ENCODE peak calls at places on chromosomes 4 and X, in seven cellular contexts. One of them, this sample, is unnamed.

GRCh38 chr4:40414673-40415072 is 79.5 kb downstream of the CHRNA9 start:
- DNase-seq in cerebellar cortex: no peak
- DNase-seq in activated CD4-positive, CD25-positive, alpha-beta regulatory T cell: no peak
- DNase-seq in SW480: no peak
- DNase-seq in fibroblast of lung: no peak
- DNase-seq in pancreas: no peak
- DNase-seq in HTR-8/SVneo: no peak
- DNase-seq in this sample: no peak

GRCh38 chrX:47573334-47574095 is 8.7 kb upstream of the TIMP1 start:
- DNase-seq in cerebellar cortex: no peak
- DNase-seq in activated CD4-positive, CD25-positive, alpha-beta regulatory T cell: no peak
- DNase-seq in SW480: no peak
- DNase-seq in fibroblast of lung: peak; percentile 69
- DNase-seq in pancreas: peak; percentile 34
- DNase-seq in HTR-8/SVneo: no peak
- DNase-seq in this sample: no peak

GRCh38 chr4:140153419-140153743 is 603 bp downstream of the MAML3 start:
- DNase-seq in cerebellar cortex: no peak
- DNase-seq in activated CD4-positive, CD25-positive, alpha-beta regulatory T cell: no peak
- DNase-seq in SW480: no peak
- DNase-seq in fibroblast of lung: no peak
- DNase-seq in pancreas: no peak
- DNase-seq in HTR-8/SVneo: no peak
- DNase-seq in this sample: no peak

GRCh38 chrX:147910607-147911006 is 1.1 kb upstream of the FMR1 start:
- DNase-seq in cerebellar cortex: no peak
- DNase-seq in activated CD4-positive, CD25-positive, alpha-beta regulatory T cell: no peak
- DNase-seq in SW480: no peak
- DNase-seq in fibroblast of lung: no peak
- DNase-seq in pancreas: no peak
- DNase-seq in HTR-8/SVneo: no peak
- DNase-seq in this sample: no peak

GRCh38 chr4:110634320-110635154 is 11.7 kb upstream of the PITX2 start:
- DNase-seq in cerebellar cortex: no peak
- DNase-seq in activated CD4-positive, CD25-positive, alpha-beta regulatory T cell: no peak
- DNase-seq in SW480: no peak
- DNase-seq in fibroblast of lung: no peak
- DNase-seq in pancreas: no peak
- DNase-seq in HTR-8/SVneo: no peak
- DNase-seq in this sample: no peak

GRCh38 chr4:92969650-92970370 is 666.0 kb downstream of the GRID2 start:
- DNase-seq in cerebellar cortex: no peak
- DNase-seq in activated CD4-positive, CD25-positive, alpha-beta regulatory T cell: no peak
- DNase-seq in SW480: peak; percentile 2
- DNase-seq in fibroblast of lung: peak; percentile 95
- DNase-seq in pancreas: no peak
- DNase-seq in HTR-8/SVneo: peak; percentile 23
- DNase-seq in this sample: no peak

GRCh38 chr4:141002323-141002805 is 130.9 kb downstream of the RNF150 start:
- DNase-seq in cerebellar cortex: peak; percentile 62
- DNase-seq in activated CD4-positive, CD25-positive, alpha-beta regulatory T cell: no peak
- DNase-seq in SW480: no peak
- DNase-seq in fibroblast of lung: peak; percentile 70
- DNase-seq in pancreas: no peak
- DNase-seq in HTR-8/SVneo: no peak
- DNase-seq in this sample: no peak

GRCh38 chr4:145285928-145286327 is 105.5 kb upstream of the OTUD4 start:
- DNase-seq in cerebellar cortex: no peak
- DNase-seq in activated CD4-positive, CD25-positive, alpha-beta regulatory T cell: no peak
- DNase-seq in SW480: peak; percentile 5
- DNase-seq in fibroblast of lung: no peak
- DNase-seq in pancreas: no peak
- DNase-seq in HTR-8/SVneo: no peak
- DNase-seq in this sample: no peak

GRCh38 chr4:107392951-107393350 is 327.1 kb downstream of the PAPSS1 start:
- DNase-seq in cerebellar cortex: no peak
- DNase-seq in activated CD4-positive, CD25-positive, alpha-beta regulatory T cell: no peak
- DNase-seq in SW480: peak; percentile 2
- DNase-seq in fibroblast of lung: peak; percentile 9
- DNase-seq in pancreas: no peak
- DNase-seq in HTR-8/SVneo: no peak
- DNase-seq in this sample: no peak

GRCh38 chrX:426881-427280 is 40.2 kb upstream of the PPP2R3B start:
- DNase-seq in cerebellar cortex: no peak
- DNase-seq in activated CD4-positive, CD25-positive, alpha-beta regulatory T cell: no peak
- DNase-seq in SW480: peak; percentile 15
- DNase-seq in fibroblast of lung: no peak
- DNase-seq in pancreas: no peak
- DNase-seq in HTR-8/SVneo: peak; percentile 60
- DNase-seq in this sample: no peak

GRCh38 chrX:136710324-136710951 is 62.5 kb downstream of the CD40LG start:
- DNase-seq in cerebellar cortex: no peak
- DNase-seq in activated CD4-positive, CD25-positive, alpha-beta regulatory T cell: no peak
- DNase-seq in SW480: no peak
- DNase-seq in fibroblast of lung: no peak
- DNase-seq in pancreas: no peak
- DNase-seq in HTR-8/SVneo: no peak
- DNase-seq in this sample: no peak

GRCh38 chr4:121397941-121398601 is 17.3 kb upstream of the QRFPR start:
- DNase-seq in cerebellar cortex: peak; percentile 20
- DNase-seq in activated CD4-positive, CD25-positive, alpha-beta regulatory T cell: no peak
- DNase-seq in SW480: no peak
- DNase-seq in fibroblast of lung: no peak
- DNase-seq in pancreas: no peak
- DNase-seq in HTR-8/SVneo: no peak
- DNase-seq in this sample: no peak

GRCh38 chr4:127622923-127623754 is 9.6 kb upstream of the INTU start:
- DNase-seq in cerebellar cortex: peak; percentile 13
- DNase-seq in activated CD4-positive, CD25-positive, alpha-beta regulatory T cell: no peak
- DNase-seq in SW480: no peak
- DNase-seq in fibroblast of lung: peak; percentile 40
- DNase-seq in pancreas: peak; percentile 35
- DNase-seq in HTR-8/SVneo: peak; percentile 37
- DNase-seq in this sample: no peak

GRCh38 chr4:150231108-150231770 is 153.0 kb downstream of the DCLK2 start:
- DNase-seq in cerebellar cortex: no peak
- DNase-seq in activated CD4-positive, CD25-positive, alpha-beta regulatory T cell: no peak
- DNase-seq in SW480: no peak
- DNase-seq in fibroblast of lung: peak; percentile 68
- DNase-seq in pancreas: no peak
- DNase-seq in HTR-8/SVneo: no peak
- DNase-seq in this sample: no peak